ENCODE peak calls at places on chromosomes 12 and 14, in six cellular contexts. I, K, A, Z, E and G are unnamed samples.

GRCh38 chr12:55816876-55817351 is 610 bp downstream of the SARNP start:
- DNase-seq in I (no peak), K (peak; percentile 69), A (peak; percentile 68), Z (no peak), E (peak; percentile 31), G (peak; percentile 19)

GRCh38 chr12:40980346-40981005 is 207.6 kb upstream of the PDZRN4 start:
- DNase-seq in I (no peak), K (no peak), A (no peak), Z (no peak), E (no peak), G (peak; percentile 50)

GRCh38 chr12:87812711-87813110 is 216.5 kb downstream of the C12orf50 start:
- DNase-seq in I (no peak), K (peak; percentile 22), A (no peak), Z (no peak), E (no peak), G (peak; percentile 60)

GRCh38 chr12:123106640-123107359 is 44.1 kb downstream of the PITPNM2 start:
- DNase-seq in I (peak; percentile 70), K (no peak), A (peak; percentile 5), Z (no peak), E (no peak), G (no peak)

GRCh38 chr14:99590746-99591555 is 13.1 kb downstream of the CCDC85C start:
- DNase-seq in I (no peak), K (peak; percentile 74), A (peak; percentile 85), Z (no peak), E (no peak), G (peak; percentile 55)

GRCh38 chr12:106329231-106329985 is 26.9 kb downstream of the TCP11L2 start:
- DNase-seq in I (no peak), K (peak; percentile 30), A (no peak), Z (no peak), E (no peak), G (no peak)

GRCh38 chr14:36507847-36508417 is 12.1 kb downstream of the NKX2-1 start:
- DNase-seq in I (no peak), K (no peak), A (no peak), Z (no peak), E (no peak), G (no peak)

GRCh38 chr14:23605931-23606585 is 27.5 kb upstream of the JPH4 start:
- DNase-seq in I (no peak), K (peak; percentile 28), A (no peak), Z (no peak), E (no peak), G (peak; percentile 17)

GRCh38 chr12:54526800-54527630 is 22.4 kb upstream of the PDE1B start:
- DNase-seq in I (peak; percentile 59), K (peak; percentile 50), A (peak; percentile 40), Z (peak; percentile 23), E (peak; percentile 82), G (no peak)

GRCh38 chr12:85639834-85640233 is 196.4 kb downstream of the RASSF9 start:
- DNase-seq in I (no peak), K (no peak), A (no peak), Z (no peak), E (no peak), G (no peak)

GRCh38 chr14:101077511-101078074 is 174.1 kb upstream of the RTL1 start:
- DNase-seq in I (no peak), K (peak; percentile 67), A (peak; percentile 73), Z (no peak), E (peak; percentile 53), G (peak; percentile 49)

GRCh38 chr12:11877869-11878780 is 192.6 kb upstream of the BCL2L14 start:
- DNase-seq in I (no peak), K (peak; percentile 87), A (peak; percentile 84), Z (no peak), E (peak; percentile 23), G (peak; percentile 78)

GRCh38 chr14:51357250-51357649 is 117.2 kb downstream of the TMX1 start:
- DNase-seq in I (no peak), K (no peak), A (no peak), Z (no peak), E (no peak), G (peak; percentile 45)

GRCh38 chr14:23379331-23380196 is 2.7 kb downstream of the CMTM5 start:
- DNase-seq in I (peak; percentile 63), K (peak; percentile 63), A (peak; percentile 34), Z (peak; percentile 66), E (peak; percentile 74), G (no peak)

GRCh38 chr12:32252199-32253073 is 145.8 kb downstream of the BICD1 start:
- DNase-seq in I (no peak), K (no peak), A (no peak), Z (no peak), E (peak; percentile 70), G (no peak)

GRCh38 chr12:459050-459429 is 699 bp upstream of the B4GALNT3 start:
- DNase-seq in I (no peak), K (no peak), A (no peak), Z (no peak), E (no peak), G (no peak)

GRCh38 chr12:118984206-118984943 is 3.0 kb downstream of the SRRM4 start:
- DNase-seq in I (no peak), K (no peak), A (no peak), Z (no peak), E (no peak), G (no peak)

GRCh38 chr12:65152586-65152985 is 16.8 kb upstream of the LEMD3 start:
- DNase-seq in I (no peak), K (no peak), A (no peak), Z (no peak), E (no peak), G (peak; percentile 6)

GRCh38 chr12:65152012-65152411 is 17.4 kb upstream of the LEMD3 start:
- DNase-seq in I (no peak), K (no peak), A (no peak), Z (peak; percentile 2), E (no peak), G (no peak)

DNA sequence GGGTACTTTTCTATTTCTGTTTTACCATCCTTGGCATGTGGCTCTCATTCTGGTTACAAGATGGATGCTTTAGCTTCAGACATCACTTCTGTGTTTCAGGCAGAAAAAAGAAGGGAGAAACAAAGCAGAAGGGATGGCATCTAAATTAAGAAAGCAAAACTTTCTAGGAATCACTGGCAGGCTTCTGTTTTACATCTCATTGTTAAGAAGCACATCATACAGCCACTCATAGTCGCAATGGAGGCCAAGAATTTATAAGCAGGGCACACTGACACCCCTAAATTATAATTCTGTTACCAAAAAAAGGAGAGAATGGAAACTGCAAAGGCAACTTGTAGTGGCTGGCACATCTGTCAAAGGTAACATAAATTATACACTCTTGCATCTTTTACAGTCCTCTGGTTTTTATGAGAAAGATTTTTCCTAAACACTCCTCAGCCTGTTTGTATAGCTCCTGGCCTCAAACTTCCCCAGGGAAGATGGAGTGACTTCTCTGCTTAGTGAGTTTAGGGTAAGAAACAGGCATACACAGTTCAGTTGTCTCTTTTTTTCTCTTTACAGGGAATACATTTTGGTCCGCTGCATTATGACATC is 22.0 kb upstream of the LEMD3 start:
- DNase-seq in I (no peak), K (no peak), A (no peak), Z (no peak), E (no peak), G (no peak)
- TF ChIP-seq EZH2 in I (no peak), K (no peak), A (no peak), Z (no peak), E (no peak), G (no peak)

DNA sequence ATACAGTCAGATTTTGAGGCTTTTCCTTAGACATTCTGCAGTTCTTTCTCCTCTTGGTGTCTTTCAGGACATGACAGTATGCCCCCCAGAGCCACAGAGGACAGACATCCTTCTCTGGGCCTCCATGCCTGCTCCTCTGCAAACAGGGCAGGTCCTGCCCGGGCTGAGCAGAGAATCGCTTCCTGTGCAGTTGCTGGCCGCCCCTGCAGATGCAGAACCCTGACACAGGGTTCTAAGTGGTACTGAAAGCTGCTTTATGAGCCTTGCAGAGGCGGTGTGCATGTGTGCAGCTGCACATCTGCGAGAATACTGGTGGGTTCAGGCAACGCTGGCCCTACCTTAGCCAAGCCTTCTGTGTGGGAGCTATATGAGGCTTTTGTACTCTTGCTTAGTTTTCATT is 54.5 kb downstream of the FLRT2 start:
- DNase-seq in I (no peak), K (no peak), A (no peak), Z (no peak), E (no peak), G (no peak)
- H3K27ac ChIP-seq in I (no peak overlapping the region), K (no peak overlapping the region), A (no peak overlapping the region), Z (no peak overlapping the region), E (no peak overlapping the region), G (no peak overlapping the region)

DNA sequence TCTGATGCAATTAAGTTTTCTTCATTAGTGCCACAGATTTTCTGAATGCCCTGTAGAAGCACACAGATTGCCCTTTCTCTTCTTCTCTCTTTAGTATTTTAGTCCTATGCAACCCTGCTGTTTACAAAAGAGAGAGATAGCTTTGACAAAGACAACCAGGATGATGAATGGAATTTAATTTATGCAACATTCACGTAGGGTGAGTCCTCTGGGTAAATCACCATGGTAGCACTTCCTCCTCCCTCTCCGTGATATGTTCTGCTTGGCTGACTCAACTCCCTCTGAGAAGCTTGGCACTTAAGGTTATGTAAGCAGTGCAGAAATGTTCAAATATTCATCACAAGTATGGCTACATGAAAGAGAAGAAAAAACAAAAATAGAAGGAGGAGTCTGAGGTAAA is 400.9 kb upstream of the PDE3A start:
- DNase-seq in I (no peak), K (peak; percentile 97), A (peak; percentile 85), Z (no peak), E (no peak), G (peak; percentile 99)
- H3K4me3 ChIP-seq in I (no peak overlapping the region), K (no peak overlapping the region), A (no peak overlapping the region), Z (no peak overlapping the region), E (no peak overlapping the region), G (no peak overlapping the region)

GRCh38 chr14:59871166-59871495 is 555 bp upstream of the RTN1 start:
- DNase-seq in I (no peak), K (no peak), A (peak; percentile 2), Z (no peak), E (no peak), G (no peak)
- TF ChIP-seq EZH2 in I (no peak), K (no peak), A (no peak), Z (no peak), E (no peak), G (no peak)

GRCh38 chr12:94987806-94988205 is 15.7 kb downstream of the NDUFA12 start:
- DNase-seq in I (no peak), K (no peak), A (no peak), Z (no peak), E (no peak), G (peak; percentile 35)
- H3K27ac ChIP-seq in I (no peak overlapping the region), K (no peak overlapping the region), A (no peak overlapping the region), Z (no peak overlapping the region), E (no peak overlapping the region), G (no peak overlapping the region)